ENCODE peak calls at places on chromosomes 13 and 19, in eight cellular contexts. H, N, Z, I, F, G, E and R are unnamed samples.

GRCh38 chr13:51518847-51519246 is 65.4 kb upstream of the WDFY2 start:
- DNase-seq in H (no peak), N (no peak), Z (no peak), I (no peak), F (no peak), G (no peak), E (no peak), R (peak; percentile 59)

GRCh38 chr13:62747629-62748028 is 1332.0 kb upstream of the PCDH20 start:
- DNase-seq in H (no peak), N (no peak), Z (no peak), I (no peak), F (no peak), G (no peak), E (no peak), R (no peak)

GRCh38 chr19:16594681-16595091 is 22.5 kb upstream of the SLC35E1 start:
- DNase-seq in H (no peak), N (no peak), Z (no peak), I (no peak), F (no peak), G (no peak), E (no peak), R (no peak)

GRCh38 chr13:47299316-47299715 is 402.5 kb upstream of the HTR2A start:
- DNase-seq in H (no peak), N (peak; percentile 66), Z (no peak), I (no peak), F (no peak), G (no peak), E (peak; percentile 7), R (no peak)

GRCh38 chr19:11708457-11708856 is 30.3 kb downstream of the ZNF823 start:
- DNase-seq in H (no peak), N (no peak), Z (no peak), I (no peak), F (no peak), G (no peak), E (no peak), R (no peak)

GRCh38 chr13:36453518-36453917 is 21.2 kb downstream of the CCNA1 start:
- DNase-seq in H (peak; percentile 45), N (peak; percentile 48), Z (no peak), I (no peak), F (no peak), G (no peak), E (peak; percentile 53), R (no peak)

GRCh38 chr19:46609511-46610412 is 8.6 kb downstream of the CALM3 start:
- DNase-seq in H (no peak), N (no peak), Z (peak; percentile 9), I (no peak), F (no peak), G (peak; percentile 6), E (no peak), R (no peak)

GRCh38 chr19:44718441-44719261 is 19.7 kb downstream of the CEACAM16 start:
- DNase-seq in H (peak; percentile 55), N (peak; percentile 89), Z (no peak), I (peak; percentile 73), F (peak; percentile 54), G (peak; percentile 81), E (peak; percentile 93), R (peak; percentile 22)

GRCh38 chr19:17680235-17680722 is 7.9 kb downstream of the UNC13A start:
- DNase-seq in H (peak; percentile 67), N (peak; percentile 62), Z (peak; percentile 89), I (peak; percentile 70), F (peak; percentile 20), G (peak; percentile 26), E (peak; percentile 70), R (peak; percentile 63)

GRCh38 chr13:73849292-73849691 is 284.9 kb downstream of the KLF12 start:
- DNase-seq in H (peak; percentile 64), N (peak; percentile 48), Z (no peak), I (no peak), F (no peak), G (peak; percentile 28), E (peak; percentile 61), R (peak; percentile 23)

GRCh38 chr13:103607995-103608394 is 541.8 kb upstream of the SLC10A2 start:
- DNase-seq in H (no peak), N (no peak), Z (no peak), I (no peak), F (no peak), G (no peak), E (no peak), R (no peak)

GRCh38 chr13:38202730-38203129 is 146.9 kb upstream of the UFM1 start:
- DNase-seq in H (no peak), N (peak; percentile 17), Z (no peak), I (no peak), F (no peak), G (no peak), E (peak; percentile 13), R (peak; percentile 54)

GRCh38 chr13:24224232-24224680 is 63.7 kb downstream of the SPATA13 start:
- DNase-seq in H (no peak), N (no peak), Z (no peak), I (no peak), F (no peak), G (no peak), E (no peak), R (no peak)

GRCh38 chr19:49553451-49554271 is 25.9 kb downstream of the RCN3 start:
- DNase-seq in H (no peak), N (peak; percentile 53), Z (no peak), I (no peak), F (no peak), G (peak; percentile 70), E (peak; percentile 53), R (no peak)

GRCh38 chr13:32225494-32225931 is 89.7 kb downstream of the ZAR1L start:
- DNase-seq in H (no peak), N (peak; percentile 61), Z (no peak), I (no peak), F (no peak), G (no peak), E (peak; percentile 25), R (no peak)

GRCh38 chr19:18292810-18293641 is 11.6 kb upstream of the JUND start:
- DNase-seq in H (peak; percentile 94), N (peak; percentile 83), Z (peak; percentile 81), I (peak; percentile 76), F (peak; percentile 70), G (peak; percentile 79), E (peak; percentile 69), R (no peak)

GRCh38 chr13:48547663-48548092 is 14.8 kb upstream of the RCBTB2 start:
- DNase-seq in H (no peak), N (no peak), Z (no peak), I (no peak), F (no peak), G (no peak), E (no peak), R (no peak)

GRCh38 chr13:49022472-49023144 is 46.9 kb downstream of the FNDC3A start:
- DNase-seq in H (no peak), N (peak; percentile 42), Z (no peak), I (no peak), F (no peak), G (no peak), E (no peak), R (no peak)

GRCh38 chr19:34502582-34503545 is 21.3 kb downstream of the WTIP start:
- DNase-seq in H (no peak), N (peak; percentile 26), Z (no peak), I (no peak), F (peak; percentile 12), G (no peak), E (no peak), R (no peak)

GRCh38 chr19:1854542-1855039 is 6.3 kb upstream of the REXO1 start:
- DNase-seq in H (peak; percentile 72), N (no peak), Z (no peak), I (peak; percentile 54), F (no peak), G (peak; percentile 36), E (no peak), R (no peak)
- H3K4me3 ChIP-seq in H (peak overlapping the region; percentile 12), N (peak overlapping the region; percentile 48), Z (peak overlapping the region; percentile 57), I (peak overlapping the region; percentile 60), F (peak overlapping the region; percentile 78), G (no peak overlapping the region), E (no peak overlapping the region), R (no peak overlapping the region)

GRCh38 chr13:50513528-50513863 is 330.0 kb downstream of the DLEU7 start:
- DNase-seq in H (no peak), N (no peak), Z (no peak), I (no peak), F (no peak), G (no peak), E (no peak), R (no peak)

GRCh38 chr13:50514249-50514648 is 329.2 kb downstream of the DLEU7 start:
- DNase-seq in H (no peak), N (no peak), Z (no peak), I (no peak), F (no peak), G (no peak), E (no peak), R (no peak)

GRCh38 chr13:50512602-50513527 is 330.6 kb downstream of the DLEU7 start:
- DNase-seq in H (peak; percentile 28), N (peak; percentile 66), Z (no peak), I (peak; percentile 81), F (peak; percentile 31), G (peak; percentile 75), E (peak; percentile 57), R (peak; percentile 65)

GRCh38 chr13:50509771-50510441 is 333.6 kb downstream of the DLEU7 start:
- DNase-seq in H (no peak), N (peak; percentile 63), Z (no peak), I (no peak), F (no peak), G (no peak), E (no peak), R (no peak)

GRCh38 chr13:50511877-50512332 is 331.6 kb downstream of the DLEU7 start:
- DNase-seq in H (no peak), N (no peak), Z (no peak), I (no peak), F (no peak), G (peak; percentile 14), E (no peak), R (no peak)
- H3K4me3 ChIP-seq in H (no peak overlapping the region), N (no peak overlapping the region), Z (no peak overlapping the region), I (peak overlapping the region; percentile 36), F (no peak overlapping the region), G (peak overlapping the region; percentile 14), E (no peak overlapping the region), R (peak overlapping the region; percentile 30)

DNA sequence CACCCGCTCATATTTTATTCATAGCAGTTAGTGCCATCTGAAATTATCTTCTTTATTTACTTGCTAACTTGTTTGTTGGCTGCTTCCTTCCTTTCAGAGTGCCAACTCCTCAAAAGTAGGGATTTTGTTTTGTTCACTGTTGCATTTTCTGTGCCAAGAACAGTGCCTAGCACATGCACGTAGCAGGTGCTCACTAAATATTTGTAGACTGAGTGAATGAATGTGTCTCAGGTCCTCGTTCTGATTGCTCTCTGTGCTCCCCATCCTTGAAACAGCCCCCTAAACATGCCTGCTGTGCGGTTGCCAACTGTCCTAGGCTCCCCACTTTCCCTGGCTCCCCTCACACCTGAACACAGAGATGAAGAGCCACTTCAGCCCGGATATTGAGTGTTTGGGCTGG is 1.5 kb downstream of the GIPC1 start:
- DNase-seq in H (no peak), N (no peak), Z (no peak), I (no peak), F (no peak), G (no peak), E (no peak), R (no peak)
- H3K4me3 ChIP-seq in H (peak overlapping the region; percentile 91), N (peak overlapping the region; percentile 73), Z (no peak overlapping the region), I (peak overlapping the region; percentile 98), F (peak overlapping the region; percentile 96), G (peak overlapping the region; percentile 94), E (peak overlapping the region; percentile 79), R (peak overlapping the region; percentile 83)

DNA sequence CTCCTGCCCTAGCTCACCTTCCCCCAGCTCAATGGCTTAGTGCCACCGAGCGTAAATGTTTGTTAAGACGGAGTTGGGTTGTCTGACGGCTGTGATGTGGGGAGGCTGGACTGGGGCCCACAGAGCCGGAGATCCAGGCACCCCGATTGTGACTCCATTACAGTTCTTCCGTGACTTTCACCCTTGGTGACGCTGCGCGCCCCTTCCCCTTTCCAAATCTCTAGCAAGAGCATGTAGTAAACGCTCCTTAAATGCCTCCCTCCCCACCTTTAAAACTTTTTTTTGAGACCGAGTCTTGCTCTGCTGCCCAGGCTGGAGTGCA is 829 bp downstream of the REEP6 start:
- DNase-seq in H (no peak), N (no peak), Z (no peak), I (no peak), F (peak; percentile 43), G (no peak), E (no peak), R (no peak)
- H3K4me3 ChIP-seq in H (peak overlapping the region; percentile 56), N (no peak overlapping the region), Z (peak overlapping the region; percentile 67), I (peak overlapping the region; percentile 69), F (peak overlapping the region; percentile 65), G (peak overlapping the region; percentile 40), E (no peak overlapping the region), R (no peak overlapping the region)